ENCODE peak calls at places on chromosomes 6 and 20, in four cellular contexts. A, V, G and L are unnamed samples.

GRCh38 chr6:125273965-125274364 is 27.8 kb downstream of the HDDC2 start:
- DNase-seq in A (no peak), V (no peak), G (no peak), L (no peak)

GRCh38 chr6:166541366-166541765 is 45.1 kb downstream of the RAMACL start:
- DNase-seq in A (no peak), G (no peak), V (no peak), L (no peak)

GRCh38 chr6:347951-348859 is 43.3 kb upstream of the IRF4 start:
- DNase-seq in V (no peak), A (peak), G (no peak), L (no peak)

GRCh38 chr6:28383235-28384142 is 16.1 kb downstream of the ZSCAN12 start:
- DNase-seq in V (no peak), A (peak), G (peak), L (peak)

GRCh38 chr6:15351631-15352030 is 105.8 kb downstream of the JARID2 start:
- DNase-seq in A (no peak), G (no peak), V (no peak), L (no peak)

GRCh38 chr6:80553071-80553740 is 446.7 kb downstream of the BCKDHB start:
- DNase-seq in A (no peak), V (no peak), G (no peak), L (no peak)

GRCh38 chr20:50980851-50981713 is 22.5 kb downstream of the MOCS3 start:
- DNase-seq in G (no peak), V (peak), A (no peak), L (no peak)

GRCh38 chr6:148750826-148751225 is 4.0 kb downstream of the UST start:
- DNase-seq in G (no peak), A (peak), V (no peak), L (no peak)

GRCh38 chr6:17679726-17680125 is 27.0 kb downstream of the NUP153 start:
- DNase-seq in G (no peak), A (no peak), V (no peak), L (no peak)

GRCh38 chr6:12099623-12100022 is 87.5 kb downstream of the HIVEP1 start:
- DNase-seq in V (no peak), A (no peak), G (no peak), L (no peak)

GRCh38 chr6:161890959-161891358 is 617.1 kb upstream of the AGPAT4 start:
- DNase-seq in A (no peak), V (no peak), G (no peak), L (no peak)

GRCh38 chr20:14481863-14482262 is 144.5 kb upstream of the FLRT3 start:
- DNase-seq in G (no peak), V (no peak), A (no peak), L (no peak)

GRCh38 chr6:48826884-48827701 is 636.0 kb downstream of the MMUT start:
- DNase-seq in G (peak), A (no peak), V (no peak), L (peak)

GRCh38 chr6:127299522-127300240 is 33.0 kb downstream of the RNF146 start:
- DNase-seq in A (no peak), V (no peak), G (no peak), L (no peak)

GRCh38 chr6:157294654-157295053 is 28.7 kb downstream of the TMEM242 start:
- DNase-seq in V (no peak), G (no peak), A (no peak), L (no peak)

GRCh38 chr6:155106456-155107107 is 111.5 kb downstream of the TIAM2 start:
- DNase-seq in V (no peak), A (no peak), G (no peak), L (no peak)
- H3K27ac ChIP-seq in V (no peak), A (no peak), G (no peak), L (peak)

GRCh38 chr20:53930651-53931504 is 139.5 kb downstream of the BCAS1 start:
- DNase-seq in V (no peak), G (no peak), A (no peak), L (no peak)
- H3K4me3 ChIP-seq in V (no peak), G (no peak), A (no peak), L (no peak)

DNA sequence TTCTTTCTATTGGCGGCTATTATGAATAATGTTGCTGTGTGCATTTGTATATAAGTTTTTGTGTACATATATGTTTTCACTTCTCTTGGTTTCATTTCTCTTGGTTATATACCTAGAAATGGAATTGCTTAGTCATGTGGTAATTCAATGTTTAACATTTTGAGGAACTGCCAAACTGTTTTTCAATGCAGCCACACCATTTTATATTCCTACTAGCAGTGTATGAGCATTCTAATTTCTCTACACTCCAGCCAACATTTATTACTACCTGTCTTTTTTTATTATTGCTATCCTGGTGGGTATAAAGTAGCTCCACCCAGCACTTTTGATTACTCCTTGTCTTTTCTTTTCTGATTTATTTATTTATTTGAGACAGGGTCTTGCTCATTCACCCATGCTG is 54.8 kb downstream of the PHACTR2 start:
- DNase-seq in A (no peak), G (no peak), V (no peak), L (no peak)
- H3K27ac ChIP-seq in A (no peak), G (no peak), V (no peak), L (no peak)

DNA sequence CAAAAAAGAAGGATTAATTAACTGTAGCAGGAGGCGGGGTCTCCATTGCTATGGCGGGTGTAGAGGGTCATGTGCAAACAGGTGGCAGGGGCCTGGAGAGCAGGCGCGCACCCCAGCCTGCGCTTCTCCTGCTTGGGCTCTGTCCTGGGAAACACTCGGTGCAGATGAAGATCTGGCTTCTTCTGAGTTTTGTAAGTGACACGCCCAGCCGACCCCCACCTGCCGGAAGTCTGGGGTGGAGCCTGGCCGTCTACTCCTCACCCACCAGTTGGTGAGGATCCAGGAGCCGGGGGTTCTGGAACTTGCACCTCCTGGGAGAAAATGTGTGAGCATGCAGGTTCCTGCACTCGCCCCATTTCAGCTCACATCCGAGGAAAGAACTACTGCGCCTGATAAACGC is 19.3 kb downstream of the PMEPA1 start:
- DNase-seq in A (no peak), V (no peak), G (no peak), L (no peak)
- H3K4me3 ChIP-seq in A (no peak), V (no peak), G (no peak), L (peak)